ENCODE peak calls at places on chromosomes 5 and 9, in nine cellular contexts. V, M, Q, A, O, B, U, F and C are unnamed samples.

GRCh38 chr9:34995288-34996060 is 5.9 kb downstream of the DNAJB5 start:
- DNase-seq in U (no peak), Q (peak), O (peak), F (peak), V (no peak), B (no peak), A (no peak), M (no peak), C (no peak)

GRCh38 chr9:108761530-108762347 is 94.0 kb downstream of the ACTL7B start:
- DNase-seq in A (peak), M (peak), U (no peak), Q (peak), F (peak), O (peak), V (peak), B (peak), C (peak)

GRCh38 chr5:9338796-9339195 is 207.1 kb downstream of the SEMA5A start:
- DNase-seq in Q (no peak), M (no peak), U (no peak), F (peak), B (no peak), V (peak), O (no peak), A (no peak), C (no peak)

GRCh38 chr9:110900917-110901316 is 137.4 kb downstream of the LPAR1 start:
- DNase-seq in M (no peak), V (no peak), Q (no peak), F (peak), B (no peak), O (no peak), U (no peak), A (no peak), C (no peak)

GRCh38 chr5:98825582-98826375 is 52.3 kb downstream of the RGMB start:
- DNase-seq in V (no peak), A (no peak), M (no peak), B (no peak), Q (no peak), F (no peak), O (no peak), U (no peak), C (no peak)

GRCh38 chr5:165333623-165334022 is 1828.2 kb downstream of the MAT2B start:
- DNase-seq in O (no peak), V (no peak), B (no peak), A (no peak), M (no peak), U (no peak), F (no peak), Q (no peak), C (no peak)

GRCh38 chr5:52660621-52661020 is 127.1 kb upstream of the ITGA1 start:
- DNase-seq in V (no peak), A (no peak), B (no peak), F (no peak), M (no peak), U (no peak), Q (no peak), O (no peak), C (no peak)

GRCh38 chr5:167699434-167699833 is 592.0 kb upstream of the WWC1 start:
- DNase-seq in F (peak), Q (no peak), B (no peak), O (no peak), V (peak), M (no peak), A (no peak), U (peak), C (peak)

GRCh38 chr5:63555874-63556273 is 406.4 kb downstream of the HTR1A start:
- DNase-seq in F (no peak), O (no peak), A (no peak), M (no peak), Q (no peak), U (no peak), B (no peak), V (peak), C (no peak)

GRCh38 chr9:97665742-97666141 is 31.4 kb downstream of the XPA start:
- DNase-seq in Q (no peak), M (no peak), O (no peak), A (no peak), F (no peak), B (no peak), V (no peak), U (no peak), C (no peak)

GRCh38 chr9:97548819-97549540 is 47.5 kb downstream of the TMOD1 start:
- DNase-seq in B (no peak), V (no peak), M (no peak), O (no peak), U (no peak), Q (no peak), F (no peak), A (no peak), C (no peak)

GRCh38 chr5:134135091-134135655 is 20.7 kb downstream of the TCF7 start:
- DNase-seq in M (no peak), V (no peak), B (peak), U (no peak), O (no peak), A (no peak), F (no peak), Q (no peak), C (no peak)

GRCh38 chr5:134132372-134133212 is 18.1 kb downstream of the TCF7 start:
- DNase-seq in V (no peak), O (no peak), F (no peak), B (no peak), A (no peak), M (peak), Q (no peak), U (no peak), C (no peak)

GRCh38 chr5:134133213-134133994 is 18.9 kb downstream of the TCF7 start:
- DNase-seq in A (no peak), F (no peak), M (no peak), Q (no peak), O (no peak), V (no peak), B (no peak), U (no peak), C (no peak)

GRCh38 chr5:134136221-134136631 is 21.7 kb downstream of the TCF7 start:
- DNase-seq in M (no peak), V (no peak), A (no peak), O (peak), B (peak), U (no peak), F (no peak), Q (no peak), C (no peak)

GRCh38 chr5:134133995-134134541 is 19.6 kb downstream of the TCF7 start:
- DNase-seq in M (no peak), O (no peak), V (no peak), U (no peak), Q (no peak), F (no peak), A (no peak), B (peak), C (no peak)
- H3K27ac ChIP-seq in M (no peak), O (no peak), V (no peak), U (no peak), Q (no peak), F (no peak), A (no peak), B (peak), C (no peak)

DNA sequence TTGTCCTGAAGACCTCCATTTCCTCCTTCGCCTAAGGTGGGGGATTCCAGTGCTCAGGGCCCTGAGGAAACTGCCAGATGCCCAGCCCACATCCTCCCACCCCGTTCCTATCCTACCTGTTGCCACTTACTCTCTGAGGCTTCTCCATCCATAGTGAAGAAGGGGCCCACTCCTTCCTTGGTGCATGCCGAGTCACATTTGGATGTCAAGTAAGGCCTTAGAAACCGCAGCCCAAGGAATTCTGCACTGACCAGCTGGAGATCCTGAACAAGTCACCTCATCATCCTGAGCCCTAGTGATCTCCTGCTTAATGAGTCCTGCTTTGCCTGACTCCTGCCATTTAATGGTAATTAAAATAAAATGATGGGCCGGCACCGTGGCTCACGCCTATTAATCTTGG is 6.6 kb upstream of the TNIP1 start:
- DNase-seq in B (no peak), O (no peak), M (no peak), F (peak), V (no peak), U (no peak), A (no peak), Q (no peak), C (no peak)
- H3K27ac ChIP-seq in B (no peak), O (no peak), M (peak), F (no peak), V (no peak), U (peak), A (peak), Q (no peak), C (no peak)

GRCh38 chr5:4043135-4043534 is 447.5 kb downstream of the IRX1 start:
- DNase-seq in U (no peak), V (no peak), B (no peak), M (no peak), O (no peak), A (no peak), F (no peak), Q (no peak), C (no peak)
- H3K27ac ChIP-seq in U (no peak), V (no peak), B (no peak), M (no peak), O (no peak), A (no peak), F (no peak), Q (no peak), C (no peak)

GRCh38 chr5:179620293-179620692 is 3.2 kb downstream of the HNRNPH1 start:
- DNase-seq in Q (no peak), O (no peak), B (no peak), U (no peak), V (no peak), F (no peak), A (no peak), M (no peak), C (no peak)
- H3K27ac ChIP-seq in Q (no peak), O (no peak), B (no peak), U (peak), V (no peak), F (no peak), A (no peak), M (no peak), C (no peak)

DNA sequence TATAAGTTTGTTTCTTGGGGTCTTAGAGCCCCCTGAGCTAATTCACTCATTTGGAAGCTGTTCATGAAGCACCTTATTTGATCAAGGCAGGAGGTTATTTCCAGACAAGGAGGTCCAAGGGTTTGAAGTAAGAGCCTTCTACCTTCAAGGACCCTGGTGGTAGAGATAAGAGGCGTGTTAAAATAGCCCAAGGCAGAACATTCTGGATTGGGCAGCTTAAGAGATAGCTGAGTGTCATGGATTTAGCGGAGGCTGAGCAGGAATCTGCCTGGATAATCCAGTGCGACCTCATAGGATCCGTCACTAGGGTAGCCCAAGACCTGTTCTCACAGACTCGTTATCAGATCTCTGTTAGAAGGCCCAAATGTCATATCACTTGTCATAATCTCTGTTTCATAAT is 28.6 kb downstream of the SLC25A25 start:
- DNase-seq in M (no peak), F (no peak), Q (no peak), O (no peak), U (no peak), A (no peak), B (no peak), V (no peak), C (no peak)
- H3K27ac ChIP-seq in M (peak), F (no peak), Q (no peak), O (peak), U (no peak), A (peak), B (peak), V (no peak), C (no peak)

DNA sequence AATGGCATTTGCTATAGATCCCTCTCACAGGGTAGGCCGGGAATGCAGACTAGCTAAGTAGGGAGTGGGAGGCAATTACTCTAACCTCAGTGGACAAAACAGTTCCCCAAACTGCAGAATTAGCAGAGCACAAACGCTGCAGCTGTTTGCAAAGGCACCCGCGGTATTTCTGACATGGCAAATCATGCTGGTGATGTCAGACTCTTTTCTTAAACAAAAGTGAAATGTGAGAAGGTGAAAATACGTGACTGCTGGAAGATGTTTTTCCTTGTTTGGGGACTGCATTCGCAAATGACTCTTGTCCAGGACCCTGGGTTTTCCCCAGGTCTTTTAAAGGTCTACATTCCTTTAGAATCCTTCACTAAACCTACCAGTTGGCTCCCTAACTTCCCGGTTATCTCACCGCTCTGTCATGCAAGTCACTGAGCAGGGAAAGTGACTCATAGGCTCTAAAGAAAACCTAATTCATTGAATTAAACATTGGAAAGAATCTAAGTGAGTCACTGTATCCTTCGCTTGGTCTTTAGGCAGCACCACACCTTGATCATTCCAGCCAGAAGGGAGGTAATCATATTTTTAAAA is 91.5 kb upstream of the DNAH5 start:
- DNase-seq in U (peak), B (no peak), O (no peak), Q (no peak), M (no peak), A (peak), F (peak), V (peak), C (peak)
- H3K27ac ChIP-seq in U (peak), B (peak), O (peak), Q (peak), M (no peak), A (peak), F (peak), V (peak), C (no peak)